ENCODE peak calls at places on chromosomes 3 and 15, in seven cellular contexts. G is thoracic aorta, E is upper lobe of right lung, A is adipocyte, Y is choroid plexus epithelial cell, R is LoVo, U is GM13976. C is an unnamed sample.

GRCh38 chr3:155995525-155996370 is 124.6 kb upstream of the KCNAB1 start:
- DNase-seq in A (peak), G (no peak), U (peak), R (peak), Y (peak), E (no peak), C (peak)

GRCh38 chr15:55897560-55898336 is 95.7 kb downstream of the NEDD4 start:
- DNase-seq in R (peak), Y (peak), E (no peak), G (no peak), A (peak), U (peak), C (peak)

GRCh38 chr3:3665961-3666640 is 133.1 kb upstream of the LRRN1 start:
- DNase-seq in E (no peak), A (no peak), R (no peak), Y (no peak), G (no peak), U (peak), C (peak)

GRCh38 chr3:45712434-45713110 is 23.4 kb downstream of the SACM1L start:
- DNase-seq in Y (peak), U (no peak), E (no peak), A (peak), G (no peak), R (no peak), C (no peak)

GRCh38 chr15:99442268-99442897 is 123.4 kb upstream of the MEF2A start:
- DNase-seq in E (peak), Y (peak), U (peak), R (peak), G (peak), A (peak), C (no peak)

GRCh38 chr3:43641306-43642114 is 19.7 kb upstream of the ANO10 start:
- DNase-seq in A (peak), R (no peak), Y (peak), U (no peak), E (no peak), G (no peak), C (no peak)

GRCh38 chr15:92714071-92714456 is 58.5 kb upstream of the FAM174B start:
- DNase-seq in G (no peak), A (peak), Y (peak), E (peak), U (peak), R (no peak), C (peak)

GRCh38 chr3:160163259-160163878 is 61.9 kb upstream of the C3orf80 start:
- DNase-seq in A (peak), E (no peak), Y (peak), R (peak), U (peak), G (no peak), C (peak)

GRCh38 chr15:91752081-91752810 is 101.3 kb upstream of the SLCO3A1 start:
- DNase-seq in G (no peak), U (no peak), A (no peak), E (no peak), Y (no peak), R (no peak), C (no peak)

GRCh38 chr15:85742186-85742751 is 52.5 kb downstream of the KLHL25 start:
- DNase-seq in E (no peak), G (no peak), A (peak), Y (peak), R (no peak), U (no peak), C (peak)

GRCh38 chr3:40920041-40920440 is 279.3 kb upstream of the CTNNB1 start:
- DNase-seq in R (no peak), G (no peak), E (no peak), U (no peak), Y (peak), A (peak), C (no peak)

GRCh38 chr15:71103102-71103676 is 12.1 kb upstream of the THSD4 start:
- DNase-seq in A (peak), Y (peak), E (no peak), G (no peak), R (peak), U (no peak), C (no peak)